ENCODE peak calls at places on chromosomes 7 and 10, in ten cellular contexts. U is A549, H is GM12878, I is stomach, C is ovary, Z is HepG2, B is suprapubic skin, Q is sigmoid colon, F is upper lobe of left lung, K is transverse colon. R is an unnamed sample.

GRCh38 chr7:80732635-80733034 is 94.2 kb downstream of the CD36 start:
- DNase-seq in C (no peak), K (no peak), I (no peak), Z (peak), H (no peak), Q (no peak), U (no peak), F (no peak), B (no peak), R (no peak)

GRCh38 chr10:94397549-94398370 is 4.6 kb upstream of the TBC1D12 start:
- DNase-seq in B (no peak), K (no peak), I (no peak), C (no peak), Z (peak), U (no peak), F (no peak), Q (no peak), H (no peak), R (no peak)

GRCh38 chr7:73830618-73830871 is 251 bp upstream of the CLDN4 start:
- DNase-seq in F (no peak), B (no peak), Q (no peak), H (no peak), I (no peak), U (no peak), Z (no peak), C (no peak), K (no peak), R (no peak)

GRCh38 chr7:50657341-50657873 is 92.2 kb upstream of the DDC start:
- DNase-seq in H (no peak), F (no peak), I (no peak), K (peak), C (peak), Q (peak), U (no peak), Z (no peak), B (no peak), R (peak)

GRCh38 chr7:2571409-2571808 is 12.6 kb downstream of the IQCE start:
- DNase-seq in C (no peak), U (no peak), Z (no peak), K (no peak), H (no peak), B (no peak), Q (no peak), F (peak), I (no peak), R (no peak)

GRCh38 chr7:30984359-30985107 is 20.8 kb downstream of the GHRHR start:
- DNase-seq in F (no peak), H (no peak), I (peak), U (no peak), B (no peak), Q (no peak), K (no peak), Z (no peak), C (no peak), R (no peak)

GRCh38 chr7:5667391-5667790 is 114.1 kb downstream of the RNF216 start:
- DNase-seq in F (no peak), K (no peak), H (no peak), I (peak), Q (no peak), Z (no peak), B (no peak), C (no peak), U (no peak), R (no peak)

GRCh38 chr10:114498413-114499111 is 94.3 kb upstream of the AFAP1L2 start:
- DNase-seq in Z (no peak), K (no peak), Q (no peak), H (peak), F (no peak), U (no peak), B (no peak), C (no peak), I (no peak), R (no peak)

DNA sequence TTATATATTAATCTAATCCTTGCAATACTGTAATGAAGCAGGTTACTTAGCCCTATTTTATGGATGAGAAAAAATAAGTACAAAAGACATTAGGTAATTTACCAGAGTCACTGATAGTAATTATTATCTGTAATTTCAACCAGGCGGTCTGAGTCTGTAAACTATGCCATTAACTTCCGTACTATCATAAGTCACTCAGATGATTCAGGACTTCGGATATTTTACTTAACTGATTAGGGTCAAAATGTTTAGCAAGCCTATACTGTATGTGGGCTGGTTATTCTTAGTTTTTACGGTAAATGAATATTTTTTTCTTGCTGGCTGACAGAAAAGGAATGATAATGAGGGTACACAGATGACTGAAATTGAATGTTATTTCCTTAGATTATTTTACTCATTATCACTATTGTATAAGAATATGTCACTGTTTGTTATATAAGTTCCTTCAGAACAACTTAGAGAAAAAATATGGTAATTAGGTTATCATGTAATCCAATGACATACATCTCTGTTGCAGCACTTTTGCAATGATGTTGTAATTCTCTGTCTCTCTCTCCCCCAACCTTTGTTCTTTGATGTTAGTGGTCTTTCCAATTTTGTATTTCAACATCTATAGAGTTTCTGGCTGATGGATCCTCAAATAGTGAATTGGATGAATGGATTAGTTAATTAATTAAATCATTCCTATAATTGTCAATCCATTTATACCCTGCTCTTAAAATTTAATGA is 165.6 kb downstream of the ZEB1 start:
- DNase-seq in Z (no peak), Q (no peak), K (no peak), F (no peak), I (no peak), B (no peak), H (no peak), U (no peak), C (no peak), R (no peak)
- TF ChIP-seq EP300 in Z (no peak), Q (no peak), K (no peak), F (no peak), I (no peak), B (no peak), H (no peak), U (no peak), C (no peak), R (no peak)

DNA sequence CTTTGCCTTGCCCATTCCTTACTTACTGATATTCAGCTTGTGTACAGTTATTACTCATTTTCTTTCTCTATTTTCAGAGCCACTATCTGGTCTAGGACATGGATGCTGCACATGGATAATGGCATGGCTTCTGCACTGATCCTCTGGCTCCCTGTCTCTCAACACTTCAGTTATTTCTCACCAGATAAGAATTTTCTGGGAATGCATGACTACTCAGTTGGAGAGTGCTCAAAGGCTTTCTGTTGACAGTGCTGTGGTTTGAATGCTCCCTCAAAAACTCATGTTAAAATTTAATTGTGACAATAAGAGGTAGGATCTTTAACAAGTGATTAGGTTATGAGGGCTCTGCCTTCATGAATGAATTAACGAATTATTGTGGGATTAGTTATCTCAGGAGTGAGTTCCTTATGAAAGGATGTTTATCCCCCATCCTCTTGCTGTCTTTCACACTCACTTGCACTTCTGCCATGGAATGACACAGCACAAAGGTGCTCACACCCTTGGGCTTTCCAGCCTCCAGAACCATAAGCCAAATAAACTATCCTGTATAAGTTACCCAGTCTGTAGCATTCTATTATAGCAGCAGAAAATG is 16.1 kb upstream of the PIK3CG start:
- DNase-seq in Q (no peak), H (no peak), U (no peak), I (no peak), B (no peak), F (no peak), Z (no peak), K (no peak), C (no peak), R (no peak)
- TF ChIP-seq EP300 in Q (no peak), H (no peak), U (no peak), I (no peak), B (no peak), F (no peak), Z (no peak), K (no peak), C (no peak), R (no peak)

DNA sequence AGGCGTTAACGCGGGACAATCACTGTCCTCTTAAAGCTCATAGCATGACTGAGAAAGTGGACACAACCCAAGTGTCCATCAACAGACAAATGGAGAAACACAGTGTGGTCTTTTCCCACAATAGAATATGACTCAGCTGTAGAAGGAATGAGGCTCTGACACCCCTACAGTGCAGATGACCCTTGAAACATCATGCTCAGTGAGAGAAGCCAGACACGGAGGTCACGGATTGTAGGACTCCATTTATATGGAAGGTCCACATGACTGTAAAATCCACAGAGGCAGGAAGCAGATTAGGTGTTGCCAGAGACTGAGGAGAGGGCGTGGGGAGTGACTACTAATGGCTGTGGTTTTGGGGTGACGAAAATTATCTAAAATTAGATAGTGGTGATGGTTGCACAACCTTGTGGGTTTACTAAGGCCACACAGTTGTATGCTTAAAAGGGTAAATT is 6.1 kb upstream of the NCAPG2 start:
- DNase-seq in C (no peak), Z (no peak), H (no peak), K (no peak), U (no peak), F (no peak), B (no peak), Q (no peak), I (no peak), R (no peak)
- TF ChIP-seq EP300 in C (no peak), Z (no peak), H (no peak), K (no peak), U (no peak), F (no peak), B (no peak), Q (no peak), I (no peak), R (no peak)

GRCh38 chr10:125779403-125780327 is 4.0 kb upstream of the MMP21 start:
- DNase-seq in Q (no peak), U (no peak), Z (no peak), C (no peak), K (no peak), I (no peak), H (no peak), B (no peak), F (no peak), R (no peak)
- TF ChIP-seq EP300 in Q (no peak), U (no peak), Z (no peak), C (no peak), K (no peak), I (no peak), H (no peak), B (no peak), F (no peak), R (no peak)

GRCh38 chr7:79420464-79420863 is 33.0 kb downstream of the MAGI2 start:
- DNase-seq in C (no peak), B (no peak), Q (no peak), H (no peak), K (no peak), F (no peak), Z (peak), I (no peak), U (no peak), R (no peak)
- TF ChIP-seq EP300 in C (no peak), B (no peak), Q (no peak), H (no peak), K (no peak), F (no peak), Z (no peak), I (no peak), U (no peak), R (no peak)

DNA sequence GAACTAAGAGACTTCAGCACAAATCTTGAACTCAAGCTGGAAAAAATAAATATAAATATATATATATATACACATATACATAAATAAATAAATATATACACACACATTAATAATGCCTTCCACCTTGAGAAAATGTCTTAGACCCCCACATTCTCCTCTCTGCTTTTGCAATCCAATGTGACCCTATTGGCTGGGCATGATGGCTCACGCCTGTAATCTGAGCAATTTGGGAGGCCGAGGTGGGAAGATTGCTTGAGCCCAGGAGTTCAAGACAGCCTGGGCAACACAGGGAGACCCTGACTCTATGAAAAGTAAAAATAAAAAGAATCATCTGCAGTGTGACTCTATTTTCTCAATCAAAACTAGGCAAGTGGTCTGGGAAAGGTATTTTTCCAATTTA is 424.1 kb upstream of the NFE2L3 start:
- DNase-seq in Z (no peak), K (no peak), U (no peak), F (no peak), Q (no peak), H (no peak), I (no peak), B (no peak), C (no peak), R (no peak)
- TF ChIP-seq EP300 in Z (no peak), K (no peak), U (no peak), F (no peak), Q (no peak), H (no peak), I (no peak), B (no peak), C (no peak), R (no peak)

GRCh38 chr10:63553031-63553430 is 31.8 kb downstream of the REEP3 start:
- DNase-seq in I (no peak), H (no peak), Z (no peak), C (no peak), F (no peak), B (no peak), Q (no peak), U (no peak), K (no peak), R (no peak)
- TF ChIP-seq EP300 in I (no peak), H (no peak), Z (no peak), C (no peak), F (no peak), B (no peak), Q (no peak), U (no peak), K (no peak), R (peak)

GRCh38 chr7:92809397-92810241 is 26.8 kb downstream of the CDK6 start:
- DNase-seq in Z (peak), K (peak), B (no peak), Q (peak), F (no peak), C (peak), U (peak), I (peak), H (peak), R (no peak)
- TF ChIP-seq EP300 in Z (peak), K (no peak), B (no peak), Q (no peak), F (no peak), C (no peak), U (peak), I (no peak), H (peak), R (peak)

DNA sequence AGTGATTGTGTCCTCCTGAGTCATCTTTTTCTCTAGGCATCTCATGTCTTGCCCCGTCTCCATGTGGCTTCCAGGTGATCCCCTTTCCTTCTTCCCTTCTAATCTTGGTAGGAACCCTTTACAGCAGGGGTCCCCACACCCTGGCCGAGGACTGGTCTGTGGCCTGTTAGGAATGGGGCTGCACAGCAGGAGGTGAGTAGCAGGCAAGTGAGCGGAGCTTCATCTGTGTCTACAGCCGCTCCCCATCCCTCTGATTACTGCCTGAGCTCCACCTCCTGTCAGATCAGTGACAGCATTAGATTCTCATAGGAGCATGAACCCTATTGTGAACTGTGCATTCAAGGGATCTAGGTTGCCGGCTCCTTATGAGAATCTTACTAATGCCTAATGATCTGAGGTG is 13.9 kb upstream of the EIF5AL1 start:
- DNase-seq in U (no peak), F (no peak), I (no peak), H (no peak), Q (no peak), Z (no peak), B (no peak), C (no peak), K (no peak), R (no peak)
- TF ChIP-seq EP300 in U (no peak), F (no peak), I (no peak), H (no peak), Q (no peak), Z (no peak), B (no peak), C (no peak), K (no peak), R (no peak)

GRCh38 chr10:58590152-58590551 is 77.5 kb downstream of the BICC1 start:
- DNase-seq in Q (peak), I (no peak), U (peak), C (peak), F (no peak), Z (no peak), K (no peak), B (no peak), H (no peak), R (peak)
- TF ChIP-seq EP300 in Q (no peak), I (no peak), U (no peak), C (no peak), F (no peak), Z (no peak), K (no peak), B (no peak), H (no peak), R (no peak)

R was measured in tibial nerve.